ENCODE peak calls at places on chromosomes 4 and X, in five cellular contexts. One of them, this sample, is unnamed.

GRCh38 chr4:189765271-189765670 is 175.4 kb upstream of the FRG1 start:
- DNase-seq in GM23338: no peak
- DNase-seq in IMR-90: no peak
- DNase-seq in neural progenitor cell: no peak
- DNase-seq in MM.1S: no peak
- DNase-seq in this sample: no peak

GRCh38 chr4:110615366-110616161 is 7.3 kb downstream of the PITX2 start:
- DNase-seq in neural progenitor cell: peak; percentile 74
- DNase-seq in MM.1S: no peak
- DNase-seq in IMR-90: no peak
- DNase-seq in GM23338: peak; percentile 82
- DNase-seq in this sample: peak; percentile 59

GRCh38 chrX:119753001-119753400 is 5.4 kb upstream of the SOWAHD start:
- DNase-seq in MM.1S: no peak
- DNase-seq in neural progenitor cell: no peak
- DNase-seq in IMR-90: no peak
- DNase-seq in GM23338: peak; percentile 52
- DNase-seq in this sample: no peak

GRCh38 chrX:3345281-3346081 is 971 bp downstream of the MXRA5 start:
- DNase-seq in GM23338: peak; percentile 71
- DNase-seq in neural progenitor cell: peak; percentile 66
- DNase-seq in MM.1S: no peak
- DNase-seq in IMR-90: no peak
- DNase-seq in this sample: peak; percentile 71

GRCh38 chr4:23374280-23374679 is 515.6 kb downstream of the PPARGC1A start:
- DNase-seq in GM23338: no peak
- DNase-seq in IMR-90: no peak
- DNase-seq in MM.1S: no peak
- DNase-seq in neural progenitor cell: no peak
- DNase-seq in this sample: no peak

GRCh38 chr4:4491396-4491893 is 50.4 kb downstream of the STX18 start:
- DNase-seq in IMR-90: no peak
- DNase-seq in GM23338: no peak
- DNase-seq in MM.1S: no peak
- DNase-seq in neural progenitor cell: no peak
- DNase-seq in this sample: no peak

GRCh38 chrX:50805316-50805715 is 8.7 kb downstream of the SHROOM4 start:
- DNase-seq in MM.1S: no peak
- DNase-seq in IMR-90: no peak
- DNase-seq in neural progenitor cell: no peak
- DNase-seq in GM23338: no peak
- DNase-seq in this sample: no peak

GRCh38 chr4:21554510-21554909 is 394.1 kb downstream of the KCNIP4 start:
- DNase-seq in IMR-90: no peak
- DNase-seq in MM.1S: no peak
- DNase-seq in GM23338: no peak
- DNase-seq in neural progenitor cell: no peak
- DNase-seq in this sample: no peak

GRCh38 chr4:174490356-174490969 is 31.8 kb downstream of the HPGD start:
- DNase-seq in GM23338: no peak
- DNase-seq in neural progenitor cell: no peak
- DNase-seq in MM.1S: peak; percentile 42
- DNase-seq in IMR-90: peak; percentile 0
- DNase-seq in this sample: no peak

GRCh38 chr4:174483792-174484191 is 38.5 kb downstream of the HPGD start:
- DNase-seq in GM23338: no peak
- DNase-seq in IMR-90: no peak
- DNase-seq in neural progenitor cell: peak; percentile 20
- DNase-seq in MM.1S: no peak
- DNase-seq in this sample: no peak

GRCh38 chr4:174479140-174479539 is 43.1 kb downstream of the HPGD start:
- DNase-seq in neural progenitor cell: no peak
- DNase-seq in GM23338: no peak
- DNase-seq in MM.1S: no peak
- DNase-seq in IMR-90: no peak
- DNase-seq in this sample: no peak

GRCh38 chr4:174485025-174485424 is 37.3 kb downstream of the HPGD start:
- DNase-seq in neural progenitor cell: no peak
- DNase-seq in MM.1S: no peak
- DNase-seq in GM23338: no peak
- DNase-seq in IMR-90: no peak
- DNase-seq in this sample: no peak
- H2AFZ ChIP-seq in neural progenitor cell: no peak overlapping the region
- H2AFZ ChIP-seq in MM.1S: no peak overlapping the region
- H2AFZ ChIP-seq in GM23338: peak overlapping the region; percentile 63
- H2AFZ ChIP-seq in IMR-90: no peak overlapping the region
- H2AFZ ChIP-seq in this sample: no peak overlapping the region

GRCh38 chr4:174973336-174973735 is 55.2 kb downstream of the ADAM29 start:
- DNase-seq in neural progenitor cell: no peak
- DNase-seq in GM23338: no peak
- DNase-seq in IMR-90: no peak
- DNase-seq in MM.1S: no peak
- DNase-seq in this sample: no peak
- H2AFZ ChIP-seq in neural progenitor cell: no peak overlapping the region
- H2AFZ ChIP-seq in GM23338: no peak overlapping the region
- H2AFZ ChIP-seq in IMR-90: no peak overlapping the region
- H2AFZ ChIP-seq in MM.1S: no peak overlapping the region
- H2AFZ ChIP-seq in this sample: no peak overlapping the region

GRCh38 chr4:104941661-104942062 is 205.0 kb upstream of the TET2 start:
- DNase-seq in IMR-90: no peak
- DNase-seq in GM23338: no peak
- DNase-seq in neural progenitor cell: no peak
- DNase-seq in MM.1S: no peak
- DNase-seq in this sample: no peak

GRCh38 chr4:104938624-104939023 is 208.1 kb upstream of the TET2 start:
- DNase-seq in IMR-90: no peak
- DNase-seq in GM23338: no peak
- DNase-seq in neural progenitor cell: no peak
- DNase-seq in MM.1S: peak; percentile 41
- DNase-seq in this sample: no peak

GRCh38 chr4:104940927-104941326 is 205.7 kb upstream of the TET2 start:
- DNase-seq in neural progenitor cell: no peak
- DNase-seq in MM.1S: no peak
- DNase-seq in GM23338: no peak
- DNase-seq in IMR-90: no peak
- DNase-seq in this sample: no peak

GRCh38 chr4:104942990-104943758 is 203.5 kb upstream of the TET2 start:
- DNase-seq in MM.1S: no peak
- DNase-seq in GM23338: no peak
- DNase-seq in IMR-90: no peak
- DNase-seq in neural progenitor cell: no peak
- DNase-seq in this sample: no peak
- H2AFZ ChIP-seq in MM.1S: no peak overlapping the region
- H2AFZ ChIP-seq in GM23338: no peak overlapping the region
- H2AFZ ChIP-seq in IMR-90: no peak overlapping the region
- H2AFZ ChIP-seq in neural progenitor cell: no peak overlapping the region
- H2AFZ ChIP-seq in this sample: no peak overlapping the region

DNA sequence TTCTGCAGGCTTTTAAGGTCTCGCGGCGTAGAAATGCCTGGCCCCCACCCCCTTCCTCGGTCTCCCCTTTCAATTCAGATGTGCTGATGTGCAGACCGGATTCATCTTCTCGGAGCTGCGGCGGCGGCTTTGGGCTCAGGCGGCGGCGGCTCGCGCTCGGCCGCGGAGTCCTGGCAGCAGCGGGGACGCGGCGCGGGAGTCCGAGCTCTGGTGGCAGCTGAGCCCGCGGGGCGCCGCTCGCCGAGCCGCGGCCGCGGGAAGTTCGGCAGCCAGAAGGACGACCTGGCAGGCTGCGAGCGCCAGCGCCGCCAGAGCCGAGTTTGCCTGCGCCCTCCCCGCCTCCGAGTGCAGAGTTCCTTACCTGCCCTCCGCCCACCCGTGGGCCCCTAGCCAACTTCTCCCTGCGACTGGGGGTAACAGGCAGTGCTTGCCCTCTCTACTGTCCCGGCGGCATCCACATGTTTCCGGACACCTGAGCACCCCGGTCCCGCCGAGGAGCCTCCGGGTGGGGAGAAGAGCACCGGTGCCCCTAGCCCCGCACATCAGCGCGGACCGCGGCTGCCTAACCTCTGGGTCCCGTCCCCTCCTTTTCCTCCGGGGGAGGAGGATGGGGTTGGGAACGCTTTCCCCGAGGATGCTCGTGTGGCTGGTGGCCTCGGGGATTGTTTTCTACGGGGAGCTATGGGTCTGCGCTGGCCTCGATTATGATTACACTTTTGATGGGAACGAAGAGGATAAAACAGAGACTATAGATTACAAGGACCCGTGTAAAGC is 448 bp downstream of the TLL1 start:
- DNase-seq in MM.1S: peak; percentile 57
- DNase-seq in neural progenitor cell: peak; percentile 78
- DNase-seq in IMR-90: no peak
- DNase-seq in GM23338: peak; percentile 60
- DNase-seq in this sample: peak; percentile 87
- H2AFZ ChIP-seq in MM.1S: peak overlapping the region; percentile 82
- H2AFZ ChIP-seq in neural progenitor cell: peak overlapping the region; percentile 34
- H2AFZ ChIP-seq in IMR-90: peak overlapping the region; percentile 43
- H2AFZ ChIP-seq in GM23338: peak overlapping the region; percentile 98
- H2AFZ ChIP-seq in this sample: peak overlapping the region; percentile 62

This sample was measured in osteoblast.